ENCODE peak calls at places on chromosome 17, in four cellular contexts. One of them, this sample, is unnamed.

GRCh38 chr17:14321476-14321949 is 20.6 kb downstream of the HS3ST3B1 start:
- DNase-seq in kidney: no peak
- DNase-seq in lung: no peak
- DNase-seq in tibial artery: no peak
- DNase-seq in this sample: no peak

GRCh38 chr17:40442392-40443195 is 656 bp upstream of the IGFBP4 start:
- DNase-seq in kidney: peak; percentile 86
- DNase-seq in lung: no peak
- DNase-seq in tibial artery: peak; percentile 86
- DNase-seq in this sample: peak; percentile 88

GRCh38 chr17:10737168-10737622 is 7.4 kb upstream of the TMEM220 start:
- DNase-seq in kidney: no peak
- DNase-seq in lung: peak; percentile 81
- DNase-seq in tibial artery: no peak
- DNase-seq in this sample: peak; percentile 91

GRCh38 chr17:36661047-36661666 is 59.8 kb downstream of the MRM1 start:
- DNase-seq in kidney: no peak
- DNase-seq in lung: no peak
- DNase-seq in tibial artery: no peak
- DNase-seq in this sample: no peak

GRCh38 chr17:37092041-37092440 is 143.3 kb downstream of the AATF start:
- DNase-seq in kidney: no peak
- DNase-seq in lung: no peak
- DNase-seq in tibial artery: no peak
- DNase-seq in this sample: no peak

GRCh38 chr17:17060001-17060929 is 18.0 kb downstream of the MPRIP start:
- DNase-seq in kidney: no peak
- DNase-seq in lung: no peak
- DNase-seq in tibial artery: peak; percentile 55
- DNase-seq in this sample: peak; percentile 38

GRCh38 chr17:82299452-82299851 is 18.0 kb downstream of the CD7 start:
- DNase-seq in kidney: no peak
- DNase-seq in lung: no peak
- DNase-seq in tibial artery: no peak
- DNase-seq in this sample: no peak

GRCh38 chr17:47317119-47317518 is 6.6 kb upstream of the EFCAB13 start:
- DNase-seq in kidney: no peak
- DNase-seq in lung: no peak
- DNase-seq in tibial artery: peak; percentile 79
- DNase-seq in this sample: no peak

GRCh38 chr17:71118039-71118438 is 948.7 kb downstream of the KCNJ2 start:
- DNase-seq in kidney: no peak
- DNase-seq in lung: no peak
- DNase-seq in tibial artery: no peak
- DNase-seq in this sample: no peak

GRCh38 chr17:74427763-74428153 is 4.1 kb upstream of the GPRC5C start:
- DNase-seq in kidney: no peak
- DNase-seq in lung: no peak
- DNase-seq in tibial artery: no peak
- DNase-seq in this sample: peak; percentile 49

GRCh38 chr17:46876353-46876887 is 25.0 kb downstream of the WNT9B start:
- DNase-seq in kidney: peak; percentile 85
- DNase-seq in lung: no peak
- DNase-seq in tibial artery: no peak
- DNase-seq in this sample: peak; percentile 35

GRCh38 chr17:1736348-1737281 is 6.1 kb upstream of the SERPINF2 start:
- DNase-seq in kidney: peak; percentile 92
- DNase-seq in lung: no peak
- DNase-seq in tibial artery: peak; percentile 66
- DNase-seq in this sample: peak; percentile 97

GRCh38 chr17:44187131-44187899 is 543 bp downstream of the TMUB2 start:
- DNase-seq in kidney: peak; percentile 93
- DNase-seq in lung: no peak
- DNase-seq in tibial artery: no peak
- DNase-seq in this sample: peak; percentile 58

GRCh38 chr17:45403906-45404490 is 28.7 kb downstream of the ARHGAP27 start:
- DNase-seq in kidney: peak; percentile 37
- DNase-seq in lung: no peak
- DNase-seq in tibial artery: no peak
- DNase-seq in this sample: peak; percentile 81

GRCh38 chr17:42248351-42249179 is 27.6 kb downstream of the STAT5B start:
- DNase-seq in kidney: peak; percentile 82
- DNase-seq in lung: peak; percentile 73
- DNase-seq in tibial artery: peak; percentile 89
- DNase-seq in this sample: peak; percentile 83

GRCh38 chr17:41540921-41541625 is 13.0 kb upstream of the KRT19 start:
- DNase-seq in kidney: no peak
- DNase-seq in lung: no peak
- DNase-seq in tibial artery: no peak
- DNase-seq in this sample: no peak

GRCh38 chr17:18910881-18911280 is 41.1 kb upstream of the SLC5A10 start:
- DNase-seq in kidney: no peak
- DNase-seq in lung: no peak
- DNase-seq in tibial artery: no peak
- DNase-seq in this sample: no peak

GRCh38 chr17:39674179-39674578 is 5.9 kb downstream of the PNMT start:
- DNase-seq in kidney: no peak
- DNase-seq in lung: no peak
- DNase-seq in tibial artery: no peak
- DNase-seq in this sample: no peak

GRCh38 chr17:83162035-83162745 is 82.8 kb downstream of the METRNL start:
- DNase-seq in kidney: peak; percentile 59
- DNase-seq in lung: peak; percentile 25
- DNase-seq in tibial artery: no peak
- DNase-seq in this sample: no peak

GRCh38 chr17:39674702-39675389 is 6.6 kb downstream of the PNMT start:
- DNase-seq in kidney: peak; percentile 95
- DNase-seq in lung: no peak
- DNase-seq in tibial artery: peak; percentile 91
- DNase-seq in this sample: peak; percentile 81

DNA sequence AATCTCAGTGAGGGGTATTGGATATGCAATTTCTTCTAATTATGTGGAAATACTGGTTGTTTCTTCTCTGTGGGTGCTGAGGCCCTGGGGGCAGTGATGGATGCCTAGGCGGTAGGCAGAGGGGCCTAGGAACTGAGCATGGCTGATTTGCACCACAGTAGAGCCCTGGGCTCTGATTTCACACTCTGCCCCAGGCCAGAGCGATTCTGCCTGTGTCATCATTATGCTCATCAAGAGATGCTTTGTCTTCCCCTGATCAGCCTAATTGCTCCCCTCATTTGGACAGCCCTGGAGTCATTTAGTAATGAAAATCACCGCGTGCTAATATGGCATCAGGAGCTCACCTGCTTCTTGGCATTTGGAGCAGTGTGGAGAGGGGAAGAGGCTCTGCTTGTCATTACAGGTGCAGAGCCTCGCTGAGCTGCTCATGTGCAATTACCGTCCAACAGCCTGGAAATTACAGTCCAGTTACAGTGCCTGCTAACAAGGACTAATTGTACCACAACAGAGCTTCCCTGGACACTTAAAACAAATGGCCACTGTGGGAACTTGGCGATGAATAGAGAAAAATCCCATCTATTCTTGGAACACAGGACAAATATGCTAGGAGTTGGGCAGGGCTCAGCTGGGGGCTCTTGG is 157.1 kb upstream of the WSCD1 start:
- DNase-seq in kidney: no peak
- DNase-seq in lung: no peak
- DNase-seq in tibial artery: no peak
- DNase-seq in this sample: no peak
- H3K27ac ChIP-seq in kidney: no peak overlapping the region
- H3K27ac ChIP-seq in lung: no peak overlapping the region
- H3K27ac ChIP-seq in tibial artery: no peak overlapping the region
- H3K27ac ChIP-seq in this sample: no peak overlapping the region

DNA sequence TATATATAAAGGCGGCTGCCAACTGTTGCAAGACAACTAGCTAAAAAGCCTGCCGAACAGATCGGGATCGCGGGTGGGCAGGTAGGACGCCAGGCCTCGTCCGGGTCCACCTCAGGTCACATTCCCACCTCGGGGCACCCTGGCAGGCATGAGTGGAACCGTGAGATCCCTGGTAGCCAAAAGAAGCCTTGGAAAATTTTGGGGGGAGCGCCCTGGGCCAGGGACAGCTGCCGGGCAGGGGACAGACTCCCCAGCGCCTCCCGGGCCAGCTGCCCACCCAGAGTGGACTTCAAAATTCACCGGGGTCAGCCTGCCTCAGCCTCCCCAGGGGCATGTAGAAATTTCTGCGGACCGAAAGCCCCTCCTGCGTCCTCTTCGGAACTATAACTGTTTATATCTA is 760.9 kb downstream of the KCNJ18 start:
- DNase-seq in kidney: no peak
- DNase-seq in lung: no peak
- DNase-seq in tibial artery: no peak
- DNase-seq in this sample: no peak
- H3K9me3 ChIP-seq in kidney: peaks cover 2% of the 10 kb centered on the region
- H3K9me3 ChIP-seq in lung: no peaks in the 10 kb centered on the region
- H3K9me3 ChIP-seq in tibial artery: no peaks in the 10 kb centered on the region
- H3K9me3 ChIP-seq in this sample: no peaks in the 10 kb centered on the region

GRCh38 chr17:76542984-76543383 is 3.1 kb downstream of the PRCD start:
- DNase-seq in kidney: peak; percentile 37
- DNase-seq in lung: no peak
- DNase-seq in tibial artery: peak; percentile 53
- DNase-seq in this sample: peak; percentile 31

GRCh38 chr17:76543482-76544122 is 3.8 kb downstream of the PRCD start:
- DNase-seq in kidney: peak; percentile 56
- DNase-seq in lung: no peak
- DNase-seq in tibial artery: peak; percentile 60
- DNase-seq in this sample: peak; percentile 56

GRCh38 chr17:76544916-76545365 is 5.1 kb downstream of the PRCD start:
- DNase-seq in kidney: peak; percentile 64
- DNase-seq in lung: no peak
- DNase-seq in tibial artery: peak; percentile 61
- DNase-seq in this sample: peak; percentile 53

GRCh38 chr17:76545918-76546555 is 6.2 kb downstream of the PRCD start:
- DNase-seq in kidney: peak; percentile 72
- DNase-seq in lung: no peak
- DNase-seq in tibial artery: peak; percentile 56
- DNase-seq in this sample: peak; percentile 44

GRCh38 chr17:76544123-76544915 is 4.5 kb downstream of the PRCD start:
- DNase-seq in kidney: peak; percentile 73
- DNase-seq in lung: no peak
- DNase-seq in tibial artery: peak; percentile 60
- DNase-seq in this sample: peak; percentile 84
- H3K4me1 ChIP-seq in kidney: peaks cover 20% of the 10 kb centered on the region
- H3K4me1 ChIP-seq in lung: peaks cover 30% of the 10 kb centered on the region
- H3K4me1 ChIP-seq in tibial artery: no peaks in the 10 kb centered on the region
- H3K4me1 ChIP-seq in this sample: peaks cover 24% of the 10 kb centered on the region

DNA sequence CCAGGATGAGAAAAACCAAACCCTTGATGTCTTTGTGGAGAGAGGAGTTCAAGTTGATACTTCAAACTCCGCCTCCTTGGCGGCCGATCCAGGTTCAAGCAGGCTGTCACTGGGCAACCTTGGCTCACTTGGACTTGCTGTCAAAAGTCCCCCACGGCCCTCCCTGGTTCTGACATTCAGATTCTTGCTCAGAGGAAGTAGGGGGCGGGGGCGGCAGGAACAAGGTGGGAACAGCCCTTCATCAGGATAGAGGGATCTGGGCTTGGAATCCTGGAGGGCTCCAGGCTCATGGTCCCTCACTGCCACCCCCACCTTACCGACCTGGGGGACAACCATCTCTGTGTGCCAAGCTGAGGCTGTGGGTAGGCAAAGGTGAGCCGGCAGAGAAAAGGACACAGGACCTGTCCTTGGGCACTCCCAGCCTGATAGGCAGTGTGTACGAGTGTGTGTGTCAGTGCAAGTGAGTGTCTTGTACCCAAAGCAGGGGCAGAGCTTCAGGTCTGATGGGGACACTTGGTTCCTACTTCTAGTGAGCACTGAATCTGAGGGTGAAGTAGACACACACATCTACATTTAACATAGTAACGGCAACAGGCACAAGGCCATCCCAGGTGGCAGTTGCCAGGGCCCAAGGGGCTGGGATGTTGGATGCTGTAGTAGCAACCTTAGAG is 6.6 kb upstream of the TSPOAP1 start:
- DNase-seq in kidney: peak; percentile 52
- DNase-seq in lung: no peak
- DNase-seq in tibial artery: no peak
- DNase-seq in this sample: peak; percentile 25
- H3K27ac ChIP-seq in kidney: peak overlapping the region; percentile 66
- H3K27ac ChIP-seq in lung: no peak overlapping the region
- H3K27ac ChIP-seq in tibial artery: no peak overlapping the region
- H3K27ac ChIP-seq in this sample: no peak overlapping the region

DNA sequence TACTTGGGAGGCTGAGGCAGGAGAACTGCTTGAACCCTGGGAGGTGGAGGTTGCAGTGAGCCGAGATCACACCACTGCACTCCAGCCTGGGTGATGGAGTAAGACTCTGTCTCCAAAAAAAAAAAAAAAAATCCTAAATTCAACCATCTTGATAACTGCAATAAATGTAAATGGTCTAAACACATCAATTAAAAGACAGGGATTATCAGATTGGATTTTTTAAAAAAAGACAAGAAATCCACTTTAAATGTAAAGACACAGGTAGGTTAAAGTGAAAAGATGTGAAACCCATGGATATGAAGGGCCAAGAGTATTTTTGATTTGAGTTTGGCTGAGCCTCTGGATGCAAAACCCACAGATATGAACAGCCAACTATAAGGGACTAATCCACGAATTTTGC is 64.2 kb upstream of the ATP2A3 start:
- DNase-seq in kidney: no peak
- DNase-seq in lung: no peak
- DNase-seq in tibial artery: no peak
- DNase-seq in this sample: no peak
- H3K9me3 ChIP-seq in kidney: peaks cover 6% of the 10 kb centered on the region
- H3K9me3 ChIP-seq in lung: peaks cover 9% of the 10 kb centered on the region
- H3K9me3 ChIP-seq in tibial artery: no peaks in the 10 kb centered on the region
- H3K9me3 ChIP-seq in this sample: peaks cover 13% of the 10 kb centered on the region

This sample was measured in osteoblast.